ENCODE peak calls at places on chromosomes 13 and 19, in five cellular contexts. W is OCI-LY7, N is lower lobe of right lung, D is esophagus muscularis mucosa, H is HCT116. C is an unnamed sample.
A peak's percentile ranks its signal among the peaks of the same experiment; 100 is the strongest.

GRCh38 chr19:5345895-5346386 is 5.3 kb upstream of the PTPRS start:
- DNase-seq in W (no peak), N (no peak), D (no peak), H (no peak), C (no peak)

GRCh38 chr19:39765091-39766076 is 13.3 kb upstream of the LEUTX start:
- DNase-seq in W (peak; percentile 61), N (peak; percentile 43), D (no peak), H (peak; percentile 36), C (no peak)

GRCh38 chr19:41479757-41480191 is 36.8 kb downstream of the ERICH4 start:
- DNase-seq in W (no peak), N (no peak), D (no peak), H (no peak), C (no peak)

GRCh38 chr13:77544365-77544764 is 8.9 kb downstream of the SCEL start:
- DNase-seq in W (no peak), N (no peak), D (peak; percentile 80), H (no peak), C (no peak)

GRCh38 chr19:42113641-42114348 is 18.5 kb downstream of the POU2F2 start:
- DNase-seq in W (peak; percentile 95), N (no peak), D (no peak), H (peak; percentile 64), C (peak; percentile 76)

GRCh38 chr19:39599116-39599515 is 3.2 kb upstream of the LGALS13 start:
- DNase-seq in W (peak; percentile 16), N (no peak), D (no peak), H (no peak), C (peak; percentile 24)

GRCh38 chr13:25288966-25289365 is 1.7 kb upstream of the MTMR6 start:
- DNase-seq in W (no peak), N (no peak), D (no peak), H (no peak), C (no peak)

GRCh38 chr13:76828316-76828741 is 57.9 kb downstream of the KCTD12 start:
- DNase-seq in W (no peak), N (no peak), D (no peak), H (no peak), C (peak; percentile 17)

GRCh38 chr13:48110930-48111721 is 16.2 kb upstream of the MED4 start:
- DNase-seq in W (no peak), N (no peak), D (no peak), H (no peak), C (no peak)

GRCh38 chr19:19064811-19065745 is 1.3 kb downstream of the SLC25A42 start:
- DNase-seq in W (peak; percentile 50), N (no peak), D (no peak), H (no peak), C (peak; percentile 49)

GRCh38 chr19:12513531-12514061 is 29.0 kb upstream of the ZNF709 start:
- DNase-seq in W (no peak), N (peak; percentile 45), D (no peak), H (no peak), C (no peak)

GRCh38 chr19:3849092-3849491 is 19.7 kb downstream of the ZFR2 start:
- DNase-seq in W (peak; percentile 39), N (no peak), D (no peak), H (peak; percentile 65), C (no peak)

GRCh38 chr19:15640294-15640903 is at the start of gene CYP4F3:
- DNase-seq in W (no peak), N (peak; percentile 80), D (no peak), H (peak; percentile 80), C (no peak)

GRCh38 chr19:38543807-38544568 is 73.8 kb downstream of the MAP4K1 start:
- DNase-seq in W (peak; percentile 59), N (peak; percentile 76), D (no peak), H (peak; percentile 87), C (peak; percentile 82)
- TF ChIP-seq CTCF in W (no peak), N (peak; percentile 66), D (peak; percentile 61), H (peak; percentile 57), C (no peak)

GRCh38 chr13:33263976-33264619 is 21.5 kb downstream of the STARD13 start:
- DNase-seq in W (no peak), N (no peak), D (no peak), H (no peak), C (no peak)
- TF ChIP-seq CTCF in W (no peak), N (no peak), D (no peak), H (no peak), C (no peak)

DNA sequence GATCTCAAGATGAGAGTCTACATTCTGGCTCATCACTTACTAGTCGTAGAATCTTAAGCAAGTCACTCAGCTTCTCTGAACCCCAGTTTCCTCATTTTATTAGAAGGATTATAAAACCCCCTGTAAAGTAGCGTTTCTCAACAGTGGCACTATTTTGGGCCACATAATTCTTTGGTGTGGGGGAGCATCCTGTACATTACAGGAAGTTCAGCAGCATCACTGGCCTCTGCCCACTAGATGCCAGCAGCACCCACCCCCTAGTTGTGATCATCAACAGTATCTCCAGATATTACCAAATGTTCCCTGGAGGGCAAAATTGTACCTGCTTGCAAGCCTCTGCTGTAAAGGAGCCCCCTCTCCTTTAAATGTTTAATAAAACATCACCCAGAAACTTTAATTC is 22.6 kb downstream of the STARD13 start:
- DNase-seq in W (peak; percentile 10), N (no peak), D (no peak), H (no peak), C (no peak)
- TF ChIP-seq CTCF in W (peak; percentile 40), N (no peak), D (no peak), H (no peak), C (peak; percentile 17)

DNA sequence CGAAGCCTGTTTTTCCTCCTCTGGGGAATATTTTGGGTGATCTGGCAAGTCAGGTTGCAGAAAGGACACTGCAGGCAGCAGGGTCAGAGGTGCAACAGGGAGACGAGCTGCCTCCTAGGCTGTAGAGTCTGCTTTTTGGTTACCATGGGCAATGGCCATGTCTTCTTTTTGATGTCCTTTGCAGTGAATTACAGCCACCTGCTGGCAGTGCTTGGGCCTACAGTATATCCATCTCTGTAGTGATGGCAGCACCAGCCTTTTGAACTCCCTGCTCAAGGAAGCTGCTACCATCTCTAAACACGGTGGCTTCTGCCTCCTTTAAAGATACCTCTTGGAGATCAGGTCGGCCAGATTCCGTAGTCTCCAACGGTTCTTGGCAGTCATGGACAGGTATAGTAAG is 73.9 kb downstream of the WTIP start:
- DNase-seq in W (peak; percentile 11), N (no peak), D (no peak), H (peak; percentile 24), C (no peak)
- TF ChIP-seq CTCF in W (peak; percentile 38), N (no peak), D (no peak), H (peak; percentile 57), C (peak; percentile 26)

DNA sequence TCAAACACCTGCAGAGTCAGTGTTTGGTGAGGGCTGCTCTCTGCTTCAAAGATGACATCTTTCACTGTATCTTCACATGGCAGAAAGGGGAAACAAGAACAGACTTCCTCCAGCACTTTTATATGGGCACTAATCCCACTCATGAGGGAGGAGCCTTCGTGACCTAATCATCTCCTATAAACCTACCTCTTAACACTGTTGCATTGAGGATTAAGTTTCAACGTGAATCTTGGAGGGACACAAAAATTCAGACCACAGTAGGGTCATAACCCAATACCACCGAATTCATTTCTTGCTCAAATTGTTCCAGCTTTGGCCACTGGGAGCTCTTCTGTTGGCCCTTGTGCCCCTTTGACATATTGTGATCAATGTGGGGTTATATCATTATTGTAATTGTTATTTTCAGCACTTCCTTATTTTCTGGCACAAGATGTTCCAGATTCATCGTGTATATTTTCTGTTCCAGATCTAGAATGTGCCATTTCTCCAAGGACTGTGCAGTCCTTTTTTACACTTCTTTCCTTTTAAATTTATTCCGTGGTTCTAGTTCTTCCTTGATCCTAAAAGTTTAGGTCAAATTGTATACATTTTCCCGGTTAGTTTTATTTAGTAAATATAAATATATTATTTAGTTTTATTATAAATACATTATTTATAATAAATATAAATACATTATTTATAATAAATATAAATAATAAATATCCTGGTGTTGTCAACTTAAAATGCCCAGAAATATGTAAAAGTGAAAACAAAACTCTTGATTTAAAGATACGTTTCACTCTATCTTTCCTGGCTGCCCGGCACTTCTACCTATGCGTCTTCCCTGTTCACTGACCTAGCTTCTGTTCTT is 35.5 kb upstream of the IGFL4 start:
- DNase-seq in W (no peak), N (no peak), D (no peak), H (no peak), C (no peak)
- TF ChIP-seq CTCF in W (peak; percentile 29), N (no peak), D (no peak), H (peak; percentile 25), C (no peak)

DNA sequence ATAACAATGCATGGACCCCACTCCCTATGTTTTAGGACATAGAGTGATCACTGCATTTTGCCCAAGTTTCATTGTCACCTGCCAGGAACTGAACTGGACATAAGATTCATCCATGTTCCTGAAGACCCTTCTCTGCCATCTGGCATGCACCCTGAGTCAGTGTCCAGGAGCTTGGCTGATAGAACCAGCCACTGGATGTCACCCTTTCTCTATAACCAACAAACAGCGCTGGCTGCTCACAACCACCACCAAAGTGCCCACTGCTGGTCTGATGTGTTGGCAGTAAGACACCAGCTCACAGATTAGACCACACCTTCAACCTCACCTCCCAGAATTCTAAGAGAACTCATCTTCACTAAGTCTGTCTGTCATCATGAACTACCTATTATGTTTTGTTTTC is 333.4 kb downstream of the ITGBL1 start:
- DNase-seq in W (peak; percentile 1), N (no peak), D (no peak), H (peak; percentile 10), C (no peak)
- TF ChIP-seq CTCF in W (peak; percentile 29), N (no peak), D (no peak), H (peak; percentile 18), C (no peak)

GRCh38 chr19:51439021-51439465 is 19.2 kb downstream of the SIGLEC8 start:
- DNase-seq in W (peak; percentile 58), N (no peak), D (no peak), H (no peak), C (peak; percentile 51)
- TF ChIP-seq CTCF in W (peak; percentile 84), N (peak; percentile 35), D (peak; percentile 42), H (peak; percentile 52), C (peak; percentile 75)

GRCh38 chr13:112688560-112689497 is 1.0 kb upstream of the ATP11A start:
- DNase-seq in W (peak; percentile 1), N (peak; percentile 89), D (no peak), H (no peak), C (no peak)

GRCh38 chr13:112689498-112690241 is at the start of gene ATP11A:
- DNase-seq in W (peak; percentile 72), N (peak; percentile 96), D (no peak), H (peak; percentile 47), C (peak; percentile 99)

GRCh38 chr13:112692586-112692985 is 2.7 kb downstream of the ATP11A start:
- DNase-seq in W (no peak), N (no peak), D (no peak), H (no peak), C (no peak)

GRCh38 chr13:112692104-112692503 is 2.3 kb downstream of the ATP11A start:
- DNase-seq in W (no peak), N (no peak), D (no peak), H (no peak), C (no peak)

DNA sequence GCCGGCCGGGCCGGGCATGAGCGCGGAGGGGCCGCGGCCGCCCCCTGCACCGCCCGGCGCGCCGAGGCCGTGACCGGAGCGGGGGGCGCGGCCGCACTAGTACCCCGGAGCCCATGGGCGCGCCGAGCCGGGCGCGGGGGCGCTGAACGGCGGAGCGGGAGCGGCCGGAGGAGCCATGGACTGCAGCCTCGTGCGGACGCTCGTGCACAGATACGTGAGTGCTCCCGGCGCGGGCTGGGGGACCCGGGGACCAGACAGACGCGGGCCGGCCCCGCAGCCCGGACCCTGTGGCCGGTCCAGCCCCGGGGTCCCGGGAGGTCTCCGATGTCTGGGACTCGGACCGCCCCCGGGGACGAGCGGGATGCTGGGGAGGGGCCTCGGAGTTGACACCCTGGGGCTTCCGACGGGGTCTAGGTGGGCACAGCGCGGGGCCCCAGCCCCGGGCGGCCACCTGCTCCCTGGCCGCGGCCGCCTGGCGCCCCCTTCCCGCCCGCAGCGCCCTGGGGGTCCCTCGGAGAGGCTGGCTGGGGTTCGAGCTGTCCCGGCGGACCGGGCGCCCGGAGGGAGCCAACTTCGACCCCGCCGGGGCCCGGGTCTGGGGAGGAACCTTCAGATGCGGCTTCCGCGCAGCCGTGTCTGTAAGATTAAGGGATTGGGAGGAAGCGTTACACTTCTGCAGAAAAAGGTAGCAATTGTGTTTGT is 555 bp downstream of the ATP11A start:
- DNase-seq in W (peak; percentile 48), N (peak; percentile 73), D (no peak), H (no peak), C (peak; percentile 67)
- TF ChIP-seq CTCF in W (no peak), N (no peak), D (no peak), H (no peak), C (no peak)

C was measured in GM13977.